ENCODE peak calls at places on chromosome 2, in four cellular contexts. X, A, C and Q are unnamed samples.

GRCh38 chr2:151671198-151671597 is 63.1 kb downstream of the NEB start:
- DNase-seq in X (no peak), C (no peak), A (no peak), Q (no peak)

GRCh38 chr2:157572725-157573124 is 55.9 kb downstream of the ACVR1C start:
- DNase-seq in C (peak; percentile 29), X (peak; percentile 26), A (no peak), Q (peak; percentile 36)

GRCh38 chr2:11581129-11581796 is 47.4 kb downstream of the GREB1 start:
- DNase-seq in A (no peak), C (no peak), X (no peak), Q (no peak)

GRCh38 chr2:71060871-71061270 is 7.6 kb upstream of the NAGK start:
- DNase-seq in X (peak; percentile 1), A (no peak), C (no peak), Q (no peak)

GRCh38 chr2:42102606-42103450 is 55.0 kb downstream of the PKDCC start:
- DNase-seq in X (no peak), C (no peak), A (no peak), Q (no peak)

GRCh38 chr2:88016086-88016947 is at the start of gene RNU2-63P:
- DNase-seq in X (peak; percentile 88), C (peak; percentile 96), A (peak; percentile 96), Q (peak; percentile 93)

GRCh38 chr2:217510790-217511291 is 492.0 kb downstream of the TNS1 start:
- DNase-seq in A (peak; percentile 93), C (peak; percentile 69), X (peak; percentile 63), Q (peak; percentile 69)

GRCh38 chr2:191942114-191943103 is 95.5 kb upstream of the CAVIN2 start:
- DNase-seq in X (no peak), C (no peak), A (peak; percentile 79), Q (no peak)

GRCh38 chr2:25590921-25591505 is 82.4 kb downstream of the DTNB start:
- DNase-seq in X (no peak), A (no peak), C (no peak), Q (no peak)

GRCh38 chr2:38233231-38233983 is 143.7 kb downstream of the ATL2 start:
- DNase-seq in X (no peak), A (peak; percentile 31), C (no peak), Q (no peak)

GRCh38 chr2:39121523-39122063 is 742 bp upstream of the SOS1 start:
- DNase-seq in A (no peak), X (no peak), C (no peak), Q (no peak)

GRCh38 chr2:9238927-9239326 is 32.3 kb downstream of the ASAP2 start:
- DNase-seq in A (no peak), C (no peak), X (no peak), Q (no peak)

DNA sequence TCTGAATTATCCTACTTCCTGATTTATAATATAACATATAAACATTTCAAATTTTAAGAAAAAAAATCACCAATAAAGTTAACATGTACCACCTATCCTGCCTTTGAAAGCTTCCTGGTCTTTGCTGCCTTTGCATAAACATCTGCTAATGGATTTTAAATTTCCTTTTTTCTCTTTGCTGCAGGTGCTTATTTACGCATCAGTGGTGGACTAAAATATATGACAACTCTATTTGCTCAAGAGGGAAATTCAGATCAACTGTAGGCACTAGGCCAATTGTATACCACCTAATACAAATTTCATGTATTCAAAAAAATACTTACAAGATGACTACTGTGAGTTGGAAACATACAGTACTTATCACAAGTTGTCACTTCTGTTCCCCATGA is 57.2 kb downstream of the RAD51AP2 start:
- DNase-seq in C (no peak), X (no peak), A (no peak), Q (no peak)
- TF ChIP-seq MAZ in C (no peak), X (no peak), A (no peak), Q (no peak)

GRCh38 chr2:156396126-156396525 is 40.1 kb upstream of the GPD2 start:
- DNase-seq in C (no peak), A (no peak), X (no peak), Q (no peak)

GRCh38 chr2:156398176-156398575 is 38.0 kb upstream of the GPD2 start:
- DNase-seq in C (no peak), X (no peak), A (no peak), Q (no peak)

GRCh38 chr2:156399224-156399949 is 36.8 kb upstream of the GPD2 start:
- DNase-seq in C (no peak), X (no peak), A (peak; percentile 62), Q (no peak)

GRCh38 chr2:156397229-156397628 is 39.0 kb upstream of the GPD2 start:
- DNase-seq in A (no peak), X (no peak), C (no peak), Q (no peak)

DNA sequence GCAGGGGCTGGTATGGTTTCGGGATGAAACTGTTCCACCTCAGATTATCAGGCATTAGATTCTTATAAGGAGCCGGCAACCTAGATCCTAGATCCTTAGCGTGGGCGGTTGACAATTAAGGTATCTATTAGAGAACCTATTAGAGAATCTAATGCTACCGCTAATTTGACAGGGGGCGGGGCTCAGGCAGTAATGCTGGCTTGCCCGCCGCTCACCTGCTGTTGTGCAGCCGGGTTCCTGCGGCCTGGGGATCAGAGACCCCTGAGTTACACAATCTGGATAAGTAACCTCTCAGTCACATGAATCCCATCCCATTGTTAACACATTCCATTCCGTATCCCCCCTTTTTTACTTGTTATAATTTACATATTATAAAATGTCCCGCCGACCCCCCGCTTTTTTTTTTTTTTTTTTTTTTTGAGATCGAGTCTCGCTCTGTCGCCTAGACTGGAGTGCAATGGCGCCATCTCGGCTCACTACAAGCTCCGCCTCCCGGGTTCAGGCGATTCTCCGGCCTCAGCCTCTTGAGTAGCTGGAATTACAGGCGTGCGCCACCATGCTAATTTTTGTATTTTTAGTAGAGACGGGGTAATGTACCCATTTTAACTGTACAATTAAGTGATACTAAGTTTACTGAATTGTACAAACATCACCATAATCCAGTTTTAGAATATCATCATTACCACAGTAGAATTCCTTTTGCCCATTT is 42.0 kb upstream of the GPD2 start:
- DNase-seq in X (no peak), C (no peak), A (no peak), Q (no peak)
- TF ChIP-seq MAZ in X (no peak), C (no peak), A (no peak), Q (no peak)

GRCh38 chr2:120383191-120383590 is 37.3 kb downstream of the INHBB start:
- DNase-seq in C (no peak), X (no peak), A (no peak), Q (no peak)

GRCh38 chr2:120383631-120384477 is 37.9 kb downstream of the INHBB start:
- DNase-seq in C (no peak), A (no peak), X (no peak), Q (no peak)

GRCh38 chr2:120385355-120386127 is 39.6 kb downstream of the INHBB start:
- DNase-seq in A (no peak), X (no peak), C (no peak), Q (no peak)

GRCh38 chr2:120382541-120383144 is 36.7 kb downstream of the INHBB start:
- DNase-seq in X (no peak), A (no peak), C (no peak), Q (no peak)

DNA sequence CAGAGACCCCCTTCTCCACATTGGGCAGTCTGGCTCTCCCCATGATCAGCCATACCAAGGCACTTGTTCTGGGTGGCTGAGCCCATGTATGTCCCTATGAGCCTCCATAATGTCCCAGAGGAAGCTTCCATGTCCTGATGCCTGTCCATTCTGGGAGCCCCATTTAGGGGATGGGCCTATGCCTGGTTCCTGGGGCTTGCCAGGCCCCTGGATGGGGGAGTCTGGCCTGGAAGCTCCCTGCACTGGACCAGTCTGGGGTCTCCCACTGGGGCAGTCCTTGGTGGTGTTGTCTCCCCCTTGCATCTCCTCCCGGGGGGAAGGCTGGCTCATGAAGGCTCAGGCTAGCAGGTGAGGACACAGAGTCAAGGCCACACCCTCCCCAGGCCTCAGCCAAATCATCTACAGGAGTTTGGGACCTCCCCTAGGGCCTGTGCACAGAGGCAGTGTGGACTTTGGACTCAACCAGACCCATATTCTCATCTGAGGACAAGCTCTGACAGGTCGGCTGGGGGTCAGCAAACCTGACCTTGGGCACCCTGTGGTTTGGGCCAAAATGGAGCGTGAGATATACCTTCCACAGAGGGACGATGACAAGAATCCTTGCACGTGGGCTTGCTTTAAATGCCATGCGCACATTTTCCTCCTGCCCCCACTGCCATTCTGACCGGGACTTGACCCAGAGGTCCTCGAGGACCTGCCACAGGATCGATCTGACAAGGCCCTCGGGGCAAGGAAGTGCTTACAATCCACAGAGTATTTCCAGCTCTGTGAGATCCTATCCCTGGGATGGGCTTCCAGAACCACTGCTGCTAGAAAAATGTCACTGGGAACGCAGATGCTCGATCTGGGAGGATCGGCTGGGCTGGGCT is 38.8 kb downstream of the INHBB start:
- DNase-seq in A (no peak), X (no peak), C (peak; percentile 82), Q (no peak)
- TF ChIP-seq MAZ in A (no peak), X (no peak), C (no peak), Q (no peak)

DNA sequence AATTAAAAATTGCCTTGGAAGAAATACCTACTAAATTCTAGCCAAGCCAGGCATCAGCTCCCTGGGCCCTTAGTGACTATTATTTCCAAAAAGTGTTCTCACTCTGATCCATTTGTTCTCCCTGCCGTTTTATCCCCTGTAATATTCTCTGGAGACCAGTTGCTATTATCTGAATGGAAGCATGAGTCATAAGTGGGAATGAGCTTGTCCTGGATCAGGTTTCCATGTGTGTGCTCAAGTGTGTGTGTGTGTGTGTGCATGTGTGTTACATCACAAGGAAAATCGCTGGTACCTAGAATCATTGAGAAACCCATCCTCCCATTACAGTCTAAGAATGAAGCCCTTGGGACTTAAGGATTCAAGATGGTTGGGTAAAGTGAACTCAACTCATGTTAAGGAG is 130.3 kb upstream of the CXCR4 start:
- DNase-seq in X (no peak), A (peak; percentile 30), C (no peak), Q (peak; percentile 22)
- TF ChIP-seq MAZ in X (no peak), A (no peak), C (no peak), Q (no peak)